ENCODE peak calls at places on chromosomes 7 and 10, in seven cellular contexts. O is PC-9; S is RWPE2; N is AG04450; F is PC-3; J is CD8-positive, alpha-beta memory T cell; G is left ventricle myocardium inferior. A is an unnamed sample.

GRCh38 chr7:127632276-127632910 is 14.5 kb upstream of the PAX4 start:
- DNase-seq in J (no peak), N (peak; percentile 73), F (no peak), G (no peak), O (no peak), S (no peak), A (no peak)

GRCh38 chr10:71715026-71715425 is 4.6 kb downstream of the C10orf105 start:
- DNase-seq in S (no peak), N (no peak), O (no peak), G (no peak), J (no peak), F (no peak), A (no peak)

GRCh38 chr7:84384417-84384816 is 189.8 kb upstream of the SEMA3A start:
- DNase-seq in G (no peak), J (no peak), F (no peak), S (no peak), O (no peak), N (no peak), A (no peak)

GRCh38 chr7:111711426-111712065 is 149.3 kb upstream of the IMMP2L start:
- DNase-seq in N (no peak), O (no peak), F (peak; percentile 38), S (no peak), G (no peak), J (no peak), A (no peak)

GRCh38 chr10:121069061-121069850 is 218.1 kb downstream of the WDR11 start:
- DNase-seq in J (no peak), N (no peak), S (peak; percentile 79), O (no peak), F (peak; percentile 62), G (no peak), A (no peak)

GRCh38 chr7:39709768-39710291 is 86.5 kb downstream of the RALA start:
- DNase-seq in G (peak; percentile 21), N (peak; percentile 85), F (no peak), O (no peak), J (no peak), S (no peak), A (no peak)

GRCh38 chr10:132985546-132985900 is 43.2 kb upstream of the CFAP46 start:
- DNase-seq in N (no peak), F (no peak), S (no peak), J (no peak), G (no peak), O (no peak), A (no peak)

GRCh38 chr10:132186488-132187413 is at the start of gene DPYSL4:
- DNase-seq in O (no peak), N (no peak), F (peak; percentile 10), G (no peak), S (no peak), J (peak; percentile 14), A (no peak)

GRCh38 chr7:151138541-151138910 is 29.0 kb downstream of the GBX1 start:
- DNase-seq in J (no peak), S (peak; percentile 47), O (no peak), N (no peak), F (no peak), G (no peak), A (no peak)

GRCh38 chr7:26105931-26106330 is 46.1 kb upstream of the NFE2L3 start:
- DNase-seq in G (no peak), S (no peak), F (no peak), J (no peak), O (peak; percentile 13), N (no peak), A (no peak)

GRCh38 chr10:110632591-110633215 is 11.4 kb upstream of the RBM20 start:
- DNase-seq in O (no peak), F (no peak), G (no peak), J (no peak), S (no peak), N (no peak), A (no peak)

GRCh38 chr7:36279926-36280315 is 109.7 kb upstream of the ANLN start:
- DNase-seq in O (no peak), S (no peak), G (no peak), F (no peak), N (no peak), J (no peak), A (no peak)

GRCh38 chr10:132418520-132419416 is 21.8 kb downstream of the PWWP2B start:
- DNase-seq in S (no peak), G (no peak), J (no peak), N (no peak), O (peak; percentile 92), F (peak; percentile 79), A (peak; percentile 62)

GRCh38 chr10:98610301-98610700 is 163.6 kb upstream of the HPS1 start:
- DNase-seq in S (no peak), O (peak; percentile 42), F (no peak), J (no peak), N (no peak), G (no peak), A (no peak)

GRCh38 chr10:62437696-62438095 is 63.5 kb downstream of the ZNF365 start:
- DNase-seq in G (no peak), J (no peak), N (no peak), S (no peak), F (peak; percentile 100), O (peak; percentile 67), A (no peak)

DNA sequence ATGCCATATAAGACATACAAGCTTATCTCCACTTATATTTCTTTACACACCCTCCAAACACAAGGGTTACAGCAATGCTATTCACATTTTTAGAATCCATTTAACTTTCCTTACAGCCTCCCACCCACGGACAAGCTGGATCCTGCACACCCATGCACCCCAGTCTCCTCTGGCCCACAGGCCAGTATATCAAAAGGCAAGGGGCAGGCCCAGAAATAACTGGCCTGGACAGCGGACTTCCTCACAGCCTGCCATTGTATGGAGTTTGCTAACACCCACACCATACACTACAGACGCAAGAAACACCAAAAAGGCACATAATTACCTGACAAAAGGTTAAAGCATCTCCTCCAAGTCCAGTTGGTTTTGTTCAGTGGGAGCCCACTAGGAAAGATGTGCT is 12.0 kb downstream of the HOXA4 start:
- DNase-seq in O (no peak), J (no peak), F (no peak), G (no peak), S (no peak), N (no peak), A (no peak)
- H3K27me3 ChIP-seq in O (no peaks in the 10 kb centered on the region), J (no peaks in the 10 kb centered on the region), F (no peaks in the 10 kb centered on the region), G (peaks cover 97% of the 10 kb centered on the region), S (no peaks in the 10 kb centered on the region), N (no peaks in the 10 kb centered on the region), A (no peaks in the 10 kb centered on the region)

DNA sequence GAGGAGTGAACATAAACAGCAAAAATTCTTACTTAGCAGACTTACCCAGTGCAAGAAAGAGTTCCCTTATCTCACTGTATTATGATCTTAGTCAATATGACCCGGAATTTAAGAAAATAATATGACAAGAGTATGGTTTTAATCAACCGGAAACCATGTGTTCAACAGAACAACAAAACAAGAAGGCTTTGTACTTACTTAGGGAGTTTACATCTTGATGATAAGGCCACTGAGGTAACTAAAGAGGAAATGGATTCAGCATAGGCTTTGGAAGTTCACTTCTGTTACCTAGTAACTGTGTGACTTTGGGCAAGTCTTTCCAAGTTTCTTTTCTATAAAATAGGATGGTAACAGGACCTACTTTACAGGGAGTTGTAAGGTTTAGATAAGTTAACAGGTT is 7.4 kb upstream of the FAS start:
- DNase-seq in N (no peak), G (no peak), F (no peak), S (no peak), O (no peak), J (no peak), A (no peak)
- H3K4me3 ChIP-seq in N (no peak overlapping the region), G (no peak overlapping the region), F (no peak overlapping the region), S (no peak overlapping the region), O (no peak overlapping the region), J (no peak overlapping the region), A (no peak overlapping the region)

DNA sequence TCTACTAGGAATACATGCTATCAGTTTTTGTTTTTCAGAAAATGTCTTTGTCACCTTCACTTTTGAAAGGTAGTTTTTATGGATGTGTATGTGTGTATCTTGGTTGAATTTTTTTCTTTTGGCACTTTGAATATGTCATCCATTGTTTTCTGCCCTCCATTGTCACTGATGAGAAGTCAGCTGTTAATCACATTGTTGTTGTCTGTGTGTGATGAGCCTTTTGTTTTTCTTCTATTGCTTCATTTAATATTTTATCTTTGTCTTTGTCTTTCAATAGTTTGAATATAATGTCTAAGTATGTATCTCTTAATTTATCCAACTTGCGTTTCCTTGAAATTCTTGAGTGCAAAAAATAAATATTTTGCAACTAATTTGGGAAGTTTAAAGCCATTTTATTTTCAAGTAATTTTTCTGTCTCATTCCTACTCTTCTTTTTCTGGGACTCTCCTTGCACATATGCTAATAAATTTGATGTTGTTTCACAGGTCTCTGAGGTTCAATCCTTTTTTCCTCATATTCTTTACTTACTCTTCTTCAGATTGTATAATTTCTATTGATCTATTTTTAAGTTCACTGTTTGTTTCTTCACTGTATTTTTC is 546.9 kb upstream of the GHITM start:
- DNase-seq in N (no peak), G (no peak), F (no peak), O (no peak), S (no peak), J (no peak), A (no peak)
- H3K9me3 ChIP-seq in N (peaks cover 6% of the 10 kb centered on the region), G (peaks cover 40% of the 10 kb centered on the region), F (peaks cover 4% of the 10 kb centered on the region), O (peaks cover 7% of the 10 kb centered on the region), S (peaks cover 4% of the 10 kb centered on the region), J (no peaks in the 10 kb centered on the region), A (no peaks in the 10 kb centered on the region)

GRCh38 chr10:89207181-89207800 is at the start of gene CH25H:
- DNase-seq in S (no peak), J (peak; percentile 38), F (peak; percentile 14), N (no peak), G (peak; percentile 78), O (no peak), A (peak; percentile 41)
- H3K27me3 ChIP-seq in S (peaks cover 44% of the 10 kb centered on the region), J (peaks cover 19% of the 10 kb centered on the region), F (no peaks in the 10 kb centered on the region), N (no peaks in the 10 kb centered on the region), G (peaks cover 66% of the 10 kb centered on the region), O (no peaks in the 10 kb centered on the region), A (peaks cover 20% of the 10 kb centered on the region)

GRCh38 chr7:11792122-11792521 is 39.9 kb downstream of the THSD7A start:
- DNase-seq in O (no peak), N (no peak), F (no peak), J (no peak), S (no peak), G (no peak), A (no peak)

DNA sequence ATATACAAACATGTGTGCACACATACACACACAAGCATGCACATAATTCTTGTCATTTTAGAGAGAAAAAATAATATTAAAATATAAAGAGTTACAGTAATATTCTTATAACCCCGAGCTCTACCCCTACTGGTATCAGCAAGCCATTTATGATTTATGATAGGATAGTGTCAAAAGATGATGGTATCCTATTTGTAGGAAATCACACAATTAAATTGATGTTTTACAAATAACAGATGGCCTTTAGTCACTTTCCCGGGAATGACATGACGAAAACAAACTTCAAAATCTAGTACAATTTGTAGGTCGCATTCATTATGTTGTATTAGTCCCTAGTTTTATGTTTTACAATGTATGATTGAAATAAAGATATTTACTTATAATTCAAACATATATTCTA is 36.8 kb downstream of the THSD7A start:
- DNase-seq in G (no peak), N (no peak), F (no peak), S (no peak), O (no peak), J (no peak), A (no peak)
- H3K4me3 ChIP-seq in G (no peak overlapping the region), N (no peak overlapping the region), F (no peak overlapping the region), S (no peak overlapping the region), O (no peak overlapping the region), J (no peak overlapping the region), A (no peak overlapping the region)

A was measured in Caco-2.